ENCODE peak calls at places on chromosomes 16 and 17, in four cellular contexts. P is heart right ventricle; T is stimulated activated CD4-positive, alpha-beta T cell treated with anti-CD3 and anti-CD28 coated beads, Interleukin-1b, Interleukin-23, amount 100 ng/mL, for 24 hours; M is kidney tubule cell. G is an unnamed sample.

GRCh38 chr17:39626171-39626670 is 531 bp upstream of the PPP1R1B start:
- DNase-seq in P (no peak), T (no peak), M (no peak), G (no peak)

GRCh38 chr17:59634632-59635561 is 15.2 kb downstream of the CLTC start:
- DNase-seq in P (no peak), T (no peak), M (peak), G (no peak)

GRCh38 chr16:5430598-5430997 is 333.0 kb upstream of the EEF2KMT start:
- DNase-seq in P (no peak), T (no peak), M (no peak), G (no peak)

GRCh38 chr16:29972992-29973383 is 680 bp upstream of the TAOK2 start:
- DNase-seq in P (no peak), T (no peak), M (no peak), G (no peak)

GRCh38 chr16:3149193-3149530 is 14.3 kb downstream of the ZNF213 start:
- DNase-seq in P (no peak), T (no peak), M (no peak), G (no peak)

GRCh38 chr17:80666867-80667266 is 122.2 kb downstream of the RPTOR start:
- DNase-seq in P (no peak), T (no peak), M (peak), G (no peak)

GRCh38 chr17:2309338-2310143 is 5.8 kb downstream of the SRR start:
- DNase-seq in P (no peak), T (no peak), M (no peak), G (no peak)

GRCh38 chr17:16439867-16440351 is 24.5 kb downstream of the TRPV2 start:
- DNase-seq in P (no peak), T (no peak), M (peak), G (no peak)

GRCh38 chr17:76878568-76878967 is 10.4 kb downstream of the MGAT5B start:
- DNase-seq in P (no peak), T (no peak), M (no peak), G (no peak)

GRCh38 chr16:24077989-24078388 is 178.1 kb upstream of the CACNG3 start:
- DNase-seq in P (no peak), T (no peak), M (no peak), G (no peak)

GRCh38 chr16:4123617-4124300 is 7.5 kb upstream of the ADCY9 start:
- DNase-seq in P (no peak), T (no peak), M (no peak), G (no peak)

GRCh38 chr17:30104575-30105339 is 11.9 kb upstream of the NSRP1 start:
- DNase-seq in P (peak), T (peak), M (peak), G (peak)

GRCh38 chr17:45394913-45395568 is 37.6 kb downstream of the ARHGAP27 start:
- DNase-seq in P (peak), T (no peak), M (peak), G (peak)

GRCh38 chr17:59725691-59726090 is 18.2 kb downstream of the VMP1 start:
- DNase-seq in P (no peak), T (no peak), M (no peak), G (no peak)

GRCh38 chr16:75083826-75084225 is 32.8 kb downstream of the LDHD start:
- DNase-seq in P (no peak), T (no peak), M (no peak), G (no peak)

GRCh38 chr16:4828567-4829320 is 18.3 kb downstream of the GLYR1 start:
- DNase-seq in P (peak), T (no peak), M (no peak), G (no peak)

GRCh38 chr17:63686138-63686685 is 13.7 kb downstream of the LIMD2 start:
- DNase-seq in P (no peak), T (no peak), M (no peak), G (no peak)

GRCh38 chr16:56742030-56742984 is 12.4 kb downstream of the NUP93 start:
- DNase-seq in P (no peak), T (no peak), M (peak), G (peak)

GRCh38 chr17:74601944-74602572 is 10.0 kb upstream of the CD300LD start:
- DNase-seq in P (no peak), T (no peak), M (peak), G (peak)

GRCh38 chr17:21199856-21200255 is 14.1 kb downstream of the TMEM11 start:
- DNase-seq in P (no peak), T (no peak), M (no peak), G (no peak)

GRCh38 chr16:48180868-48181480 is 25.2 kb upstream of the ABCC12 start:
- DNase-seq in P (no peak), T (no peak), M (no peak), G (no peak)

GRCh38 chr17:33152793-33153192 is 140.3 kb downstream of the ASIC2 start:
- DNase-seq in P (no peak), T (no peak), M (no peak), G (no peak)

GRCh38 chr17:41131979-41132378 is 8.0 kb upstream of the KRTAP4-12 start:
- DNase-seq in P (no peak), T (no peak), M (peak), G (no peak)

GRCh38 chr17:81553018-81553615 is 964 bp upstream of the FAAP100 start:
- DNase-seq in P (peak), T (peak), M (peak), G (peak)

GRCh38 chr17:15273141-15273793 is 8.1 kb upstream of the PMP22 start:
- DNase-seq in P (no peak), T (no peak), M (peak), G (no peak)

GRCh38 chr16:23976091-23977001 is 140.6 kb downstream of the PRKCB start:
- DNase-seq in P (no peak), T (no peak), M (no peak), G (no peak)

GRCh38 chr16:5028950-5029475 is 4.7 kb downstream of the NAGPA start:
- DNase-seq in P (no peak), T (no peak), M (no peak), G (no peak)

GRCh38 chr17:76472258-76472645 is 4.8 kb downstream of the AANAT start:
- DNase-seq in P (no peak), T (no peak), M (no peak), G (no peak)

GRCh38 chr17:77737442-77738265 is 220.8 kb upstream of the TNRC6C start:
- DNase-seq in P (no peak), T (no peak), M (no peak), G (no peak)